ENCODE peak calls at places on chromosomes 16 and 17, in nine cellular contexts. F is GM04504, P is RWPE1, E is left cardiac atrium, K is AG10803, J is T-helper 1 cell, S is HS-5, M is omental fat pad, Q is cardiac fibroblast. U is an unnamed sample.

GRCh38 chr17:16962804-16963203 is 9.1 kb downstream of the TNFRSF13B start:
- DNase-seq in F (no peak), P (no peak), E (no peak), K (no peak), J (no peak), S (peak), M (no peak), Q (no peak), U (no peak)

GRCh38 chr16:31008154-31008950 is 2.1 kb downstream of the STX1B start:
- DNase-seq in F (no peak), P (no peak), E (no peak), K (peak), J (no peak), S (no peak), M (no peak), Q (no peak), U (no peak)

GRCh38 chr16:81632392-81633146 is 146.5 kb upstream of the PLCG2 start:
- DNase-seq in F (peak), P (peak), E (no peak), K (peak), J (peak), S (peak), M (no peak), Q (peak), U (no peak)

GRCh38 chr16:70725912-70726828 is 40.3 kb upstream of the MTSS2 start:
- DNase-seq in F (no peak), P (no peak), E (peak), K (no peak), J (no peak), S (no peak), M (no peak), Q (peak), U (no peak)

GRCh38 chr17:65013613-65014391 is 42.7 kb downstream of the GNA13 start:
- DNase-seq in F (peak), P (peak), E (no peak), K (peak), J (no peak), S (no peak), M (no peak), Q (peak), U (peak)

GRCh38 chr16:87390641-87391323 is 1.4 kb upstream of the MAP1LC3B start:
- DNase-seq in F (no peak), P (no peak), E (no peak), K (no peak), J (no peak), S (no peak), M (no peak), Q (no peak), U (no peak)

GRCh38 chr17:49201481-49201927 is 8.9 kb downstream of the GNGT2 start:
- DNase-seq in F (no peak), P (no peak), E (no peak), K (peak), J (no peak), S (no peak), M (no peak), Q (peak), U (no peak)

GRCh38 chr16:46986896-46987295 is 13.4 kb upstream of the DNAJA2 start:
- DNase-seq in F (no peak), P (no peak), E (no peak), K (no peak), J (no peak), S (no peak), M (no peak), Q (no peak), U (no peak)

GRCh38 chr17:40515491-40516041 is 14.1 kb upstream of the TNS4 start:
- DNase-seq in F (no peak), P (no peak), E (no peak), K (no peak), J (peak), S (no peak), M (no peak), Q (no peak), U (no peak)

GRCh38 chr16:86515420-86515779 is 5.1 kb downstream of the FOXF1 start:
- DNase-seq in F (no peak), P (no peak), E (no peak), K (no peak), J (no peak), S (no peak), M (no peak), Q (no peak), U (no peak)

GRCh38 chr16:21033707-21034106 is 116.9 kb downstream of the DNAH3 start:
- DNase-seq in F (no peak), P (no peak), E (peak), K (peak), J (no peak), S (no peak), M (no peak), Q (no peak), U (no peak)

GRCh38 chr17:31731119-31731518 is 127.9 kb downstream of the COPRS start:
- DNase-seq in F (no peak), P (no peak), E (no peak), K (no peak), J (no peak), S (no peak), M (no peak), Q (no peak), U (no peak)

GRCh38 chr16:11497851-11498289 is 88.8 kb downstream of the LITAF start:
- DNase-seq in F (no peak), P (peak), E (peak), K (peak), J (no peak), S (no peak), M (no peak), Q (peak), U (no peak)

GRCh38 chr17:73338566-73339247 is 26.9 kb upstream of the CDC42EP4 start:
- DNase-seq in F (no peak), P (no peak), E (no peak), K (no peak), J (no peak), S (no peak), M (no peak), Q (no peak), U (no peak)

GRCh38 chr16:13994239-13995106 is 74.5 kb downstream of the ERCC4 start:
- DNase-seq in F (no peak), P (no peak), E (peak), K (no peak), J (no peak), S (no peak), M (no peak), Q (no peak), U (no peak)

GRCh38 chr16:77213542-77214108 is 14.4 kb downstream of the SYCE1L start:
- DNase-seq in F (peak), P (peak), E (peak), K (peak), J (no peak), S (peak), M (peak), Q (peak), U (peak)

GRCh38 chr17:82900741-82901140 is 60.9 kb upstream of the ZNF750 start:
- DNase-seq in F (no peak), P (no peak), E (no peak), K (no peak), J (no peak), S (no peak), M (no peak), Q (no peak), U (no peak)

GRCh38 chr16:89371968-89372634 is 118.3 kb downstream of the ANKRD11 start:
- DNase-seq in F (no peak), P (no peak), E (no peak), K (no peak), J (no peak), S (no peak), M (no peak), Q (no peak), U (no peak)

U was measured in HFF-Myc.